ENCODE peak calls at places on chromosomes 6 and 20, in four cellular contexts. K is GM23338, J is SK-N-SH, F is endothelial cell of umbilical vein. G is an unnamed sample. For H3K36me3, the result is how much of the 10 kb centered on the place peaks cover.

GRCh38 chr6:135739288-135739687 is 112.2 kb upstream of the PDE7B start:
- DNase-seq in J (no peak), F (no peak), K (no peak), G (no peak)

GRCh38 chr6:69735029-69735428 is 61.8 kb downstream of the LMBRD1 start:
- DNase-seq in J (no peak), F (no peak), K (no peak), G (no peak)

GRCh38 chr6:118648866-118649554 is 2.4 kb downstream of the CEP85L start:
- DNase-seq in K (no peak), F (peak), J (no peak), G (no peak)

GRCh38 chr20:20710847-20711315 is 1.6 kb downstream of the RALGAPA2 start:
- DNase-seq in K (no peak), J (no peak), F (peak), G (no peak)

GRCh38 chr20:46894579-46894958 is at the start of gene EYA2:
- DNase-seq in J (peak), F (no peak), K (peak), G (no peak)

GRCh38 chr6:168193816-168194701 is 115.0 kb upstream of the FRMD1 start:
- DNase-seq in F (no peak), J (peak), K (peak), G (no peak)

GRCh38 chr20:6178537-6178936 is 55.7 kb upstream of the FERMT1 start:
- DNase-seq in J (peak), F (peak), K (peak), G (peak)

GRCh38 chr6:134115715-134116074 is 63.3 kb upstream of the SLC2A12 start:
- DNase-seq in K (no peak), F (no peak), J (peak), G (no peak)

GRCh38 chr20:42346771-42347170 is 728.6 kb upstream of the CHD6 start:
- DNase-seq in K (no peak), J (no peak), F (no peak), G (no peak)

GRCh38 chr6:74249658-74250057 is 553.7 kb downstream of the CD109 start:
- DNase-seq in J (no peak), F (peak), K (no peak), G (peak)

DNA sequence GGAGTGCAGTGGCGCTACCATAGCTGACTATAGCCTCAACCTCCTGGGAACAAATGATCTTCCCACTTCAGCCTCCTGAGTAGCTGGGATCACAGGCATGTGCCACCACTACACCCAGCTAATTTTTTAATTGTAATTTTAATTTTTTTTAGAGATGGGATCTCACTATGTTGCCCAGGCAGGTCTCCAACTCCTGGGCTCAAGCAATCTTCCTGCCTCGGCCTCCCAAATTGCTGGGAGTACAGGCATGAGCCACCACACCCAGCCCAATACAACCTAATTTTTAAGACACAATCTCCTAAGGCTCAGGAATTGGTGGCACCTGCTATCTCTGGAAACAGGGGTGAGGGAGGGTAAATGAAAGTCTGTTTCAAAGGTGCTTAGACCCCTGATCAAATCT is 5.8 kb downstream of the ZBTB24 start:
- DNase-seq in K (no peak), F (no peak), J (no peak), G (no peak)
- H3K36me3 ChIP-seq in K (half or more), F (under half), J (under half), G (half or more)

GRCh38 chr20:31862506-31862905 is 7.8 kb downstream of the DUSP15 start:
- DNase-seq in K (no peak), J (no peak), F (no peak), G (no peak)

GRCh38 chr20:31862157-31862470 is 8.2 kb downstream of the DUSP15 start:
- DNase-seq in F (no peak), J (no peak), K (no peak), G (no peak)

GRCh38 chr20:31860431-31861345 is 9.6 kb downstream of the DUSP15 start:
- DNase-seq in F (no peak), J (no peak), K (peak), G (no peak)

GRCh38 chr20:31859998-31860380 is 10.3 kb downstream of the DUSP15 start:
- DNase-seq in K (no peak), J (no peak), F (no peak), G (no peak)

GRCh38 chr20:31861346-31862156 is 8.8 kb downstream of the DUSP15 start:
- DNase-seq in J (peak), K (peak), F (peak), G (no peak)
- TF ChIP-seq POLR2AphosphoS5 in J (no peak), K (peak), F (no peak), G (no peak)

DNA sequence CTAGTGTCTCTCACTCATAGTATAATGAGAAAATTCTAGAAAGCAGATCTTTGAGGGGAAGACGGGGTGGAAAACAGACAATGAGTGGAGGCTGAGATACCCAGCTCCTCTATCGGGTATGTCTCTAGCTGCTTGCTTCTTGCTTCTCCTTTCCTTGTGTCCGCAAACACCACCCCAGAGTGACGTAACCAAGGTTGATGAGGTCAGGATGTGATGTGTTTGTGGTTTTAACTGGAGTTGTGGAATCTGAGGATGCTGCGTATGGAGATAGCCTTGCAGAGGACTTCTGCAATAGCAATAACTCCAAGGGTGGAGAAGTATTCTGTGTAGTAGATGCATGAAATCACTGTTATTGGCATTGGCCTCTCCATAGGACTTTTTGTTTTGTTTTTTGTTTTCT is 132.7 kb upstream of the IFNGR1 start:
- DNase-seq in F (no peak), K (no peak), J (no peak), G (no peak)
- H3K27ac ChIP-seq in F (no peak), K (no peak), J (no peak), G (no peak)

GRCh38 chr20:38057351-38057972 is 23.9 kb downstream of the RPRD1B start:
- DNase-seq in J (peak), F (peak), K (peak), G (no peak)

GRCh38 chr20:38063911-38064310 is 30.4 kb downstream of the RPRD1B start:
- DNase-seq in F (no peak), K (no peak), J (no peak), G (no peak)

GRCh38 chr20:38059832-38060231 is 26.3 kb downstream of the RPRD1B start:
- DNase-seq in K (no peak), F (no peak), J (no peak), G (no peak)

GRCh38 chr20:38060536-38060935 is 27.0 kb downstream of the RPRD1B start:
- DNase-seq in J (no peak), F (no peak), K (no peak), G (no peak)

DNA sequence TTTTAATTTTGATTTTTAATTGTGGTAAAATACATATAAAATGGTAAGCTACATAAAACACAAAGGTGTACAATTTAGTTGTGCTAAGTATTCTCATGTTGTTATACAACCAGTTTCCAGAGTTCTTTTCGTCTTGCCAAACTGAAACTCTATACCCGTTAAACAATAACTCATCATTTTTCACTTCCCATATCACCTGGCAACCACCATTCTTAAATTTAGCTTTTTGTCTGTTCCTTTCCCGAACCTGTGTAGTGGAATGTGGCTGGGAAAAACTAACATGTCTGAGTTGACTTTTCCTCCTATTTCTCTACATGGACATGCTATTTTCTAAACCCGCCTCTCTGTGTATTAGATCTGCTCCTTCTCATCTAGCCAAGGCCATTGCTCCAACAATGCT is 27.6 kb downstream of the RPRD1B start:
- DNase-seq in J (no peak), F (no peak), K (no peak), G (no peak)
- H3K36me3 ChIP-seq in J (half or more), F (under half), K (half or more), G (half or more)

DNA sequence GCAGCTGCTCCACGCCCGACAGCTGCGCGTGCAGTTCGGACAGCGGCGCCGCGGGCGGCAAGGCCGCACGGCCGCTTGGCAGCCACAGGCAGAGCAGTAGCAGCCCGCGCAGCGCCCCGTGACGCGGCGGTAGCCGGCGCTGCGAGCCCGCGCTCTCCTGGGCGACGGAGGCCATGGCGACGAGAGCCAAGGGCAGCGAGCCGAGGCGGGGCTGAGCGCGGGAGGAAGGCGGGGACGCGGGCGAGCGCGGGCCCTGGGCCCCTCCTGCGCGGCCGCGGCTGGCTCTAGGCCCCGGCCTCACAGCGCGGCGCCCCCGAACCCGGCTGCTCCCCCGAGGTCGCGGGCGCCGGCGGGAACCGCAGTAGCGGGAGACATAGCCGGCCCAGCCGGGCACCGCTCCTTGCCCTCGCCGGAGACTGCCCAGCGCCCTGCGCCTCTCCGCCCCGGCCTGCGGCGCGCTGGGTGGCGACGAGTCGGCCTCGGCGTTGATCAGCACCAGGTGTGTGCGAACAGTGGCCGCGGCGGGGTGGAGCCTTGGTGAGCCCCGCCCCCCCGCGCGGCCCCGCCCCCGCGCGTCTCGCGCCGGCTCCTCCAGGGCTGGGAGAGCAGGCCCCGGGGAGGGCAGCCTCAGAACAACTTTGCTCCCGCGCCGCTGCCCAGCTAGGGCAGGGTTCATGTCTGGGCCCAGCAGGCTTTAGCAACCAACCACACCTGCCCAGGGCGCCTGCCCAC is at the start of gene LRP11:
- DNase-seq in F (peak), J (peak), K (peak), G (no peak)
- TF ChIP-seq POLR2AphosphoS5 in F (peak), J (peak), K (peak), G (peak)

GRCh38 chr6:158487495-158487894 is 72.4 kb upstream of the TMEM181 start:
- DNase-seq in F (no peak), J (no peak), K (no peak), G (no peak)

GRCh38 chr6:158492881-158493280 is 67.0 kb upstream of the TMEM181 start:
- DNase-seq in J (no peak), K (no peak), F (no peak), G (no peak)

GRCh38 chr6:158485411-158485810 is 74.5 kb upstream of the TMEM181 start:
- DNase-seq in F (no peak), K (no peak), J (no peak), G (no peak)

GRCh38 chr6:158489441-158489840 is 70.5 kb upstream of the TMEM181 start:
- DNase-seq in K (no peak), F (no peak), J (no peak), G (no peak)

DNA sequence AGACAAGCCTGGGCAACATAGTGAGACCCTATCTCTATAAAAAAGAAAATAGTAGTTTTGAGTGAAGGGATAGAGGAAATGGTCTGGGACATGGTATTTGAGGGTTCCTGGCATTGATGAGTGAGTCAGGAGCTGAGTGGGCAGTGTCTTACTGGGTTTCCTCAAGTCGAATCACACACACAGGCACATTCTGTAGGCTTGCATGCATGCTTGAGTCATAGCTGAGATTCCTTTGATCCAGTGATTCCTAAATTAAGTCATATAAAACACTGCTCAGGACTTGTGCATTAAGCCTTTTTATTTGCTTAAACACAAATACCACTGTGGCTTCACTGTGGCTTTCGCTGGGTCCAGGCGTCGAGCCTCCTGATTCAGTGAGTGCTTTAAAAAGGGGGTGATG is 71.8 kb upstream of the TMEM181 start:
- DNase-seq in K (no peak), F (peak), J (no peak), G (no peak)
- H3K27ac ChIP-seq in K (no peak), F (peak), J (peak), G (no peak)